ENCODE peak calls at places on chromosomes 13 and 19, in four cellular contexts. F, Q, N and V are unnamed samples.

GRCh38 chr13:28475916-28476725 is 18.8 kb downstream of the FLT1 start:
- DNase-seq in F (no peak), Q (no peak), N (no peak), V (no peak)

GRCh38 chr13:26743971-26744370 is 16.6 kb downstream of the GPR12 start:
- DNase-seq in F (no peak), Q (no peak), N (no peak), V (no peak)

GRCh38 chr13:27625839-27626238 is 4.1 kb downstream of the POLR1D start:
- DNase-seq in F (no peak), Q (no peak), N (no peak), V (no peak)

GRCh38 chr13:95858286-95859075 is 181.5 kb downstream of the DNAJC3 start:
- DNase-seq in F (no peak), Q (no peak), N (no peak), V (no peak)

GRCh38 chr19:3250675-3251074 is 26.2 kb downstream of the CELF5 start:
- DNase-seq in F (no peak), Q (peak), N (no peak), V (no peak)

GRCh38 chr19:14052470-14052869 is 9.4 kb downstream of the PALM3 start:
- DNase-seq in F (no peak), Q (no peak), N (no peak), V (no peak)

GRCh38 chr13:40732658-40733057 is 38.3 kb downstream of the MRPS31 start:
- DNase-seq in F (no peak), Q (no peak), N (no peak), V (no peak)

GRCh38 chr13:99969934-99970760 is 1.4 kb downstream of the ZIC5 start:
- DNase-seq in F (no peak), Q (no peak), N (no peak), V (no peak)

GRCh38 chr19:17266589-17266974 is 661 bp upstream of the BABAM1 start:
- DNase-seq in F (no peak), Q (no peak), N (no peak), V (no peak)

GRCh38 chr13:98452851-98453250 is 124.1 kb downstream of the STK24 start:
- DNase-seq in F (no peak), Q (no peak), N (no peak), V (no peak)

GRCh38 chr13:109862627-109863026 is 76.2 kb upstream of the IRS2 start:
- DNase-seq in F (no peak), Q (no peak), N (no peak), V (no peak)

GRCh38 chr13:50401721-50402510 is 386.7 kb downstream of the KCNRG start:
- DNase-seq in F (no peak), Q (no peak), N (no peak), V (no peak)

GRCh38 chr19:41649827-41650226 is 23.0 kb upstream of the CEACAM4 start:
- DNase-seq in F (no peak), Q (no peak), N (no peak), V (no peak)

GRCh38 chr19:6350688-6351087 is 10.6 kb upstream of the CLPP start:
- DNase-seq in F (no peak), Q (no peak), N (no peak), V (no peak)

GRCh38 chr13:78401833-78402232 is 201.5 kb downstream of the POU4F1 start:
- DNase-seq in F (no peak), Q (no peak), N (no peak), V (no peak)

GRCh38 chr13:41833851-41834250 is 127.1 kb downstream of the VWA8 start:
- DNase-seq in F (no peak), Q (no peak), N (no peak), V (no peak)

GRCh38 chr13:113361406-113361805 is 2.5 kb downstream of the GRTP1 start:
- DNase-seq in F (no peak), Q (no peak), N (no peak), V (no peak)

GRCh38 chr13:93847162-93847561 is 620.6 kb downstream of the GPC6 start:
- DNase-seq in F (no peak), Q (no peak), N (no peak), V (no peak)

GRCh38 chr13:27171244-27171829 is at the start of gene USP12:
- DNase-seq in F (peak), Q (peak), N (no peak), V (peak)

GRCh38 chr19:15197275-15198005 is 3.4 kb downstream of the NOTCH3 start:
- DNase-seq in F (no peak), Q (no peak), N (no peak), V (no peak)

GRCh38 chr13:112819816-112820215 is 130.0 kb downstream of the ATP11A start:
- DNase-seq in F (no peak), Q (no peak), N (no peak), V (no peak)

GRCh38 chr19:16527334-16527935 is 14.8 kb downstream of the CHERP start:
- DNase-seq in F (no peak), Q (no peak), N (no peak), V (no peak)

GRCh38 chr13:102402292-102402691 is 444 bp upstream of the FGF14 start:
- DNase-seq in F (no peak), Q (no peak), N (peak), V (no peak)

GRCh38 chr13:33349314-33349995 is 63.9 kb upstream of the STARD13 start:
- DNase-seq in F (no peak), Q (no peak), N (no peak), V (peak)

GRCh38 chr19:15300533-15301194 is 31.7 kb downstream of the BRD4 start:
- DNase-seq in F (no peak), Q (no peak), N (no peak), V (no peak)

GRCh38 chr13:49340161-49340560 is 92.4 kb downstream of the CDADC1 start:
- DNase-seq in F (no peak), Q (no peak), N (no peak), V (no peak)

GRCh38 chr19:459724-460511 is 915 bp downstream of the SHC2 start:
- DNase-seq in F (no peak), Q (peak), N (no peak), V (no peak)

GRCh38 chr19:18049390-18049789 is 37.3 kb downstream of the IL12RB1 start:
- DNase-seq in F (peak), Q (no peak), N (no peak), V (peak)